ENCODE peak calls at places on chromosomes 12 and 14, in six cellular contexts. F, Q, N, L, B and I are unnamed samples.

GRCh38 chr12:6452245-6452731 is 446 bp downstream of the TAPBPL start:
- DNase-seq in N (no peak), L (no peak), F (no peak), Q (peak), B (no peak), I (no peak)

GRCh38 chr14:79044894-79045624 is 874.9 kb downstream of the NRXN3 start:
- DNase-seq in L (peak), B (peak), N (no peak), Q (no peak), F (no peak), I (peak)

GRCh38 chr14:70947739-70948138 is 40.5 kb downstream of the PCNX1 start:
- DNase-seq in N (no peak), Q (no peak), F (no peak), B (no peak), L (no peak), I (no peak)

GRCh38 chr12:59664495-59664894 is 68.7 kb downstream of the SLC16A7 start:
- DNase-seq in F (no peak), B (no peak), L (no peak), Q (no peak), N (no peak), I (no peak)

GRCh38 chr12:24778486-24779304 is 170.2 kb downstream of the BCAT1 start:
- DNase-seq in Q (no peak), F (no peak), B (peak), N (no peak), L (peak), I (peak)

GRCh38 chr12:85949253-85949652 is 75.2 kb downstream of the NTS start:
- DNase-seq in L (no peak), Q (no peak), N (no peak), B (no peak), F (no peak), I (no peak)

GRCh38 chr14:104134061-104134965 is 4.1 kb upstream of the KIF26A start:
- DNase-seq in B (no peak), N (no peak), L (no peak), Q (no peak), F (no peak), I (no peak)

GRCh38 chr14:37594238-37594915 is 672 bp downstream of the FOXA1 start:
- DNase-seq in F (peak), Q (no peak), L (peak), N (no peak), B (peak), I (peak)

GRCh38 chr12:51388066-51388799 is 3.0 kb downstream of the GALNT6 start:
- DNase-seq in N (no peak), L (no peak), B (no peak), F (no peak), Q (no peak), I (peak)

GRCh38 chr12:55720071-55720564 is at the start of gene RDH5:
- DNase-seq in B (no peak), L (peak), F (no peak), N (no peak), Q (peak), I (peak)

GRCh38 chr12:88572785-88573565 is 7.3 kb downstream of the KITLG start:
- DNase-seq in N (no peak), L (no peak), B (no peak), Q (no peak), F (no peak), I (no peak)

GRCh38 chr12:4421590-4422031 is 24.0 kb downstream of the FGF6 start:
- DNase-seq in Q (no peak), L (peak), B (no peak), N (no peak), F (peak), I (peak)

GRCh38 chr12:122081108-122081696 is 2.6 kb downstream of the MLXIP start:
- DNase-seq in F (no peak), Q (no peak), B (no peak), L (peak), N (no peak), I (no peak)

GRCh38 chr14:37559386-37559785 is 35.7 kb downstream of the FOXA1 start:
- DNase-seq in L (peak), F (no peak), B (no peak), Q (no peak), N (no peak), I (peak)

GRCh38 chr12:18690653-18691052 is 47.2 kb downstream of the PLCZ1 start:
- DNase-seq in N (no peak), B (peak), L (peak), F (no peak), Q (no peak), I (peak)

GRCh38 chr14:54529811-54530210 is 20.1 kb downstream of the CGRRF1 start:
- DNase-seq in Q (no peak), F (no peak), B (peak), L (peak), N (no peak), I (no peak)

GRCh38 chr14:105700622-105701288 is 174.4 kb downstream of the TMEM121 start:
- DNase-seq in L (no peak), F (no peak), N (no peak), B (no peak), Q (no peak), I (no peak)

GRCh38 chr14:31388687-31389413 is 31.5 kb downstream of the HEATR5A start:
- DNase-seq in L (no peak), F (no peak), Q (no peak), B (no peak), N (no peak), I (no peak)

GRCh38 chr12:38934696-38935095 is 29.3 kb upstream of the CPNE8 start:
- DNase-seq in B (no peak), L (peak), N (no peak), Q (no peak), F (no peak), I (no peak)

GRCh38 chr12:24198070-24198469 is 248.6 kb upstream of the SOX5 start:
- DNase-seq in F (no peak), Q (no peak), L (peak), B (no peak), N (no peak), I (peak)

GRCh38 chr12:44224399-44224798 is 388.5 kb downstream of the TMEM117 start:
- DNase-seq in L (no peak), F (no peak), Q (no peak), N (no peak), B (no peak), I (no peak)

GRCh38 chr14:88551936-88552565 is 2.8 kb downstream of the PTPN21 start:
- DNase-seq in N (no peak), B (no peak), L (no peak), Q (no peak), F (no peak), I (peak)

GRCh38 chr12:58424735-58425379 is 483.5 kb downstream of the ATP23 start:
- DNase-seq in L (peak), N (no peak), F (no peak), B (no peak), Q (no peak), I (no peak)

GRCh38 chr14:71362282-71362681 is 455.0 kb downstream of the PCNX1 start:
- DNase-seq in L (no peak), N (no peak), B (no peak), Q (no peak), F (no peak), I (no peak)

GRCh38 chr12:120574106-120574505 is 7.1 kb downstream of the POP5 start:
- DNase-seq in L (no peak), N (no peak), B (no peak), Q (no peak), F (no peak), I (no peak)

GRCh38 chr14:28762949-28763313 is 3.7 kb upstream of the FOXG1 start:
- DNase-seq in Q (no peak), L (no peak), B (no peak), N (no peak), F (no peak), I (no peak)

GRCh38 chr14:67806228-67806627 is 10.2 kb downstream of the ZFYVE26 start:
- DNase-seq in L (no peak), N (no peak), Q (no peak), F (no peak), B (no peak), I (no peak)

GRCh38 chr14:31477248-31477647 is 10.6 kb downstream of the GPR33 start:
- DNase-seq in L (no peak), B (no peak), N (no peak), Q (no peak), F (no peak), I (no peak)